ENCODE peak calls at places on chromosomes 3 and 15, in nine cellular contexts. One of them, this sample, is unnamed.

GRCh38 chr3:125212509-125213372 is at the start of gene SLC12A8:
- DNase-seq in Calu3: peak
- DNase-seq in breast epithelium: no peak
- DNase-seq in stomach: peak
- DNase-seq in neural progenitor cell: peak
- DNase-seq in WTC11: peak
- DNase-seq in esophagus squamous epithelium: no peak
- DNase-seq in brain microvascular endothelial cell: no peak
- DNase-seq in astrocyte of the spinal cord: no peak
- DNase-seq in this sample: peak

GRCh38 chr3:17233398-17233800 is 348.6 kb downstream of the PLCL2 start:
- DNase-seq in astrocyte of the spinal cord: peak
- DNase-seq in esophagus squamous epithelium: no peak
- DNase-seq in neural progenitor cell: peak
- DNase-seq in brain microvascular endothelial cell: peak
- DNase-seq in Calu3: peak
- DNase-seq in WTC11: no peak
- DNase-seq in stomach: no peak
- DNase-seq in breast epithelium: no peak
- DNase-seq in this sample: peak

GRCh38 chr3:139994891-139995290 is 59.9 kb downstream of the CLSTN2 start:
- DNase-seq in neural progenitor cell: no peak
- DNase-seq in WTC11: no peak
- DNase-seq in esophagus squamous epithelium: no peak
- DNase-seq in breast epithelium: no peak
- DNase-seq in stomach: no peak
- DNase-seq in brain microvascular endothelial cell: no peak
- DNase-seq in Calu3: no peak
- DNase-seq in astrocyte of the spinal cord: no peak
- DNase-seq in this sample: no peak

GRCh38 chr3:43435706-43436105 is 149.4 kb downstream of the SNRK start:
- DNase-seq in brain microvascular endothelial cell: no peak
- DNase-seq in neural progenitor cell: no peak
- DNase-seq in breast epithelium: no peak
- DNase-seq in Calu3: no peak
- DNase-seq in esophagus squamous epithelium: no peak
- DNase-seq in WTC11: no peak
- DNase-seq in stomach: no peak
- DNase-seq in astrocyte of the spinal cord: no peak
- DNase-seq in this sample: no peak

GRCh38 chr3:106420628-106421027 is 551.8 kb upstream of the CBLB start:
- DNase-seq in neural progenitor cell: no peak
- DNase-seq in brain microvascular endothelial cell: no peak
- DNase-seq in WTC11: no peak
- DNase-seq in astrocyte of the spinal cord: no peak
- DNase-seq in breast epithelium: no peak
- DNase-seq in stomach: no peak
- DNase-seq in esophagus squamous epithelium: no peak
- DNase-seq in Calu3: no peak
- DNase-seq in this sample: no peak

GRCh38 chr3:51622402-51622801 is 48.6 kb upstream of the TEX264 start:
- DNase-seq in breast epithelium: no peak
- DNase-seq in brain microvascular endothelial cell: no peak
- DNase-seq in neural progenitor cell: no peak
- DNase-seq in astrocyte of the spinal cord: no peak
- DNase-seq in esophagus squamous epithelium: no peak
- DNase-seq in Calu3: no peak
- DNase-seq in stomach: no peak
- DNase-seq in WTC11: no peak
- DNase-seq in this sample: no peak

GRCh38 chr15:42385206-42385979 is 26.1 kb downstream of the CAPN3 start:
- DNase-seq in brain microvascular endothelial cell: peak
- DNase-seq in neural progenitor cell: peak
- DNase-seq in breast epithelium: no peak
- DNase-seq in astrocyte of the spinal cord: peak
- DNase-seq in WTC11: peak
- DNase-seq in stomach: peak
- DNase-seq in Calu3: peak
- DNase-seq in esophagus squamous epithelium: no peak
- DNase-seq in this sample: peak

GRCh38 chr15:99682455-99682854 is 50.8 kb downstream of the LYSMD4 start:
- DNase-seq in stomach: no peak
- DNase-seq in esophagus squamous epithelium: no peak
- DNase-seq in brain microvascular endothelial cell: peak
- DNase-seq in neural progenitor cell: no peak
- DNase-seq in astrocyte of the spinal cord: peak
- DNase-seq in WTC11: no peak
- DNase-seq in Calu3: no peak
- DNase-seq in breast epithelium: no peak
- DNase-seq in this sample: no peak

GRCh38 chr3:3551976-3552375 is 247.3 kb upstream of the LRRN1 start:
- DNase-seq in astrocyte of the spinal cord: peak
- DNase-seq in neural progenitor cell: no peak
- DNase-seq in Calu3: no peak
- DNase-seq in brain microvascular endothelial cell: no peak
- DNase-seq in esophagus squamous epithelium: no peak
- DNase-seq in WTC11: no peak
- DNase-seq in stomach: no peak
- DNase-seq in breast epithelium: no peak
- DNase-seq in this sample: no peak

GRCh38 chr3:141047168-141047567 is 4.0 kb upstream of the SPSB4 start:
- DNase-seq in neural progenitor cell: no peak
- DNase-seq in brain microvascular endothelial cell: no peak
- DNase-seq in Calu3: no peak
- DNase-seq in WTC11: no peak
- DNase-seq in breast epithelium: no peak
- DNase-seq in esophagus squamous epithelium: no peak
- DNase-seq in astrocyte of the spinal cord: no peak
- DNase-seq in stomach: no peak
- DNase-seq in this sample: no peak

GRCh38 chr15:29514931-29515330 is 245.3 kb upstream of the NSMCE3 start:
- DNase-seq in esophagus squamous epithelium: no peak
- DNase-seq in brain microvascular endothelial cell: no peak
- DNase-seq in Calu3: no peak
- DNase-seq in astrocyte of the spinal cord: no peak
- DNase-seq in breast epithelium: no peak
- DNase-seq in WTC11: no peak
- DNase-seq in neural progenitor cell: no peak
- DNase-seq in stomach: no peak
- DNase-seq in this sample: no peak

GRCh38 chr15:22262613-22263020 is 182.3 kb downstream of the OR4M2 start:
- DNase-seq in neural progenitor cell: no peak
- DNase-seq in breast epithelium: no peak
- DNase-seq in WTC11: no peak
- DNase-seq in astrocyte of the spinal cord: no peak
- DNase-seq in brain microvascular endothelial cell: no peak
- DNase-seq in stomach: no peak
- DNase-seq in esophagus squamous epithelium: no peak
- DNase-seq in Calu3: no peak
- DNase-seq in this sample: no peak

GRCh38 chr15:74958320-74958907 is 1.8 kb upstream of the RPP25 start:
- DNase-seq in brain microvascular endothelial cell: no peak
- DNase-seq in neural progenitor cell: peak
- DNase-seq in astrocyte of the spinal cord: no peak
- DNase-seq in stomach: peak
- DNase-seq in esophagus squamous epithelium: no peak
- DNase-seq in Calu3: peak
- DNase-seq in WTC11: peak
- DNase-seq in breast epithelium: peak
- DNase-seq in this sample: no peak

GRCh38 chr3:102529452-102529851 is 94.6 kb downstream of the ZPLD1 start:
- DNase-seq in Calu3: peak
- DNase-seq in stomach: no peak
- DNase-seq in breast epithelium: no peak
- DNase-seq in astrocyte of the spinal cord: peak
- DNase-seq in WTC11: peak
- DNase-seq in neural progenitor cell: peak
- DNase-seq in esophagus squamous epithelium: no peak
- DNase-seq in brain microvascular endothelial cell: no peak
- DNase-seq in this sample: no peak
- TF ChIP-seq CTCF in Calu3: peak
- TF ChIP-seq CTCF in stomach: peak
- TF ChIP-seq CTCF in breast epithelium: peak
- TF ChIP-seq CTCF in astrocyte of the spinal cord: peak
- TF ChIP-seq CTCF in WTC11: no peak
- TF ChIP-seq CTCF in neural progenitor cell: peak
- TF ChIP-seq CTCF in esophagus squamous epithelium: no peak
- TF ChIP-seq CTCF in brain microvascular endothelial cell: peak
- TF ChIP-seq CTCF in this sample: no peak

DNA sequence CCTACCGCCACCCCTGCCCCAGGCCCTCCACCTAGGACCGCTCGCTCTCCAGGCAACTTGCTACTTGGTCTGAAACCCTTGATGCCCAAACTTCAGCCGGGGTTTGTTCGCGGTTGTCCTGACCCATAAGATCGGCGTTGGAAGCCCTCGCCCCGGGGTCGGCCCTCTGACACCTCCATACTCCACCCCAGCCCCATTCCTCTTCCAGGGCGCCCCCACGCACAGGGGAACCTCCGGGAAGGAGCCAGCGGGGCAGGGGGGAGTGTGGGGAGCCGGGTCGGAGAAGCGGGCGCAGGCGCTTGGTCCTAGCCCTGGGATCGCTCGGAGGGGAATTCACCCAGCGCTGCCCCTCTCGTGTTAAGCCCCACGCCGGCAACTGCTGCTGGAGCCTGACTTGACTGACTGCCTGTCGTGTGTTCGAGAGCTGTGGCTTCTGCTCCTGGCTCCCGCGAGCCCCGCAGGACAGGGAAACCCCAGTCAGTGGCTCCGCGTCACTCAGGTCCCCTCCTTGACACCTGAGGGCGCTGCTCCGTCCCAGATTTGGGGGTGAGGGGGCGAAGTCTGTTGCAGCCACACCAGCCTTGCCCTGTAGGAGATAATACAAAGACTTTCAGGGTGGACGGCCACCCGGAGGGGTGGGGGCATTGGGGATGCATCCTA is 675 bp downstream of the RYR3 start:
- DNase-seq in brain microvascular endothelial cell: no peak
- DNase-seq in neural progenitor cell: peak
- DNase-seq in stomach: no peak
- DNase-seq in Calu3: no peak
- DNase-seq in breast epithelium: no peak
- DNase-seq in astrocyte of the spinal cord: no peak
- DNase-seq in esophagus squamous epithelium: no peak
- DNase-seq in WTC11: peak
- DNase-seq in this sample: no peak
- TF ChIP-seq CTCF in brain microvascular endothelial cell: no peak
- TF ChIP-seq CTCF in neural progenitor cell: peak
- TF ChIP-seq CTCF in stomach: no peak
- TF ChIP-seq CTCF in Calu3: no peak
- TF ChIP-seq CTCF in breast epithelium: no peak
- TF ChIP-seq CTCF in astrocyte of the spinal cord: no peak
- TF ChIP-seq CTCF in esophagus squamous epithelium: no peak
- TF ChIP-seq CTCF in WTC11: no peak
- TF ChIP-seq CTCF in this sample: no peak

GRCh38 chr15:83364541-83364940 is 80.1 kb upstream of the BNC1 start:
- DNase-seq in Calu3: no peak
- DNase-seq in astrocyte of the spinal cord: no peak
- DNase-seq in neural progenitor cell: no peak
- DNase-seq in WTC11: no peak
- DNase-seq in stomach: no peak
- DNase-seq in breast epithelium: no peak
- DNase-seq in brain microvascular endothelial cell: no peak
- DNase-seq in esophagus squamous epithelium: no peak
- DNase-seq in this sample: no peak

GRCh38 chr15:83362706-83363105 is 78.2 kb upstream of the BNC1 start:
- DNase-seq in breast epithelium: no peak
- DNase-seq in brain microvascular endothelial cell: no peak
- DNase-seq in esophagus squamous epithelium: no peak
- DNase-seq in WTC11: no peak
- DNase-seq in stomach: no peak
- DNase-seq in neural progenitor cell: no peak
- DNase-seq in Calu3: no peak
- DNase-seq in astrocyte of the spinal cord: no peak
- DNase-seq in this sample: no peak

DNA sequence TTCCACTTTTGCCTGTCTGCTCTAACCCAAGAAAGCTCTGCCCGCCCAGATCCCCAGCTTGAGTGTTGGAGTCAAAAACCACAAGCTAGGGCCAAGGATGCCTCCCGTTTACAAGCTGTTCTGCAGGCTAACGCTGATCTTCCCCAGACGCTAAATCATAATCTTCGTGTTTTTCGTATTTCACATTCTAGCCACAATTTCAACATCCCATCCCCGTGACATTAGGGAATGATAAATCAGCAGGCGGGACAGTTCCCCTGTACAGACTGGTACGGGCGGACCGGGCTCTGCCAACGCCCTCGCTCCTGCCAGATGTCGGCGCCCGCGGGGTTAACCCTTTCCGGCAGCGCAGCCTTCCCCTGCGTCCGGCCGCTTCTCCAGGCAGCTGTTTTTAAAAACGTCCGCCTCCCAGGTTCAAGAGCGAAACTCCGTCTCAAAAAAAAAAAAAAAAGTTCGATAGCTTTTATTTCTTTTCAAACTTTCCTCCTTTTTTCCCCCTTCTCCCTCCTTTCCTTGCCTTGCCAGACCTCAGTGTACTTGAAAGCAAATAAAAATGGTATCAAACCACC is 81.0 kb upstream of the BNC1 start:
- DNase-seq in breast epithelium: no peak
- DNase-seq in esophagus squamous epithelium: no peak
- DNase-seq in Calu3: no peak
- DNase-seq in neural progenitor cell: peak
- DNase-seq in brain microvascular endothelial cell: peak
- DNase-seq in astrocyte of the spinal cord: peak
- DNase-seq in stomach: no peak
- DNase-seq in WTC11: peak
- DNase-seq in this sample: no peak
- TF ChIP-seq CTCF in breast epithelium: no peak
- TF ChIP-seq CTCF in esophagus squamous epithelium: no peak
- TF ChIP-seq CTCF in Calu3: no peak
- TF ChIP-seq CTCF in neural progenitor cell: no peak
- TF ChIP-seq CTCF in brain microvascular endothelial cell: peak
- TF ChIP-seq CTCF in astrocyte of the spinal cord: no peak
- TF ChIP-seq CTCF in stomach: no peak
- TF ChIP-seq CTCF in WTC11: no peak
- TF ChIP-seq CTCF in this sample: no peak

DNA sequence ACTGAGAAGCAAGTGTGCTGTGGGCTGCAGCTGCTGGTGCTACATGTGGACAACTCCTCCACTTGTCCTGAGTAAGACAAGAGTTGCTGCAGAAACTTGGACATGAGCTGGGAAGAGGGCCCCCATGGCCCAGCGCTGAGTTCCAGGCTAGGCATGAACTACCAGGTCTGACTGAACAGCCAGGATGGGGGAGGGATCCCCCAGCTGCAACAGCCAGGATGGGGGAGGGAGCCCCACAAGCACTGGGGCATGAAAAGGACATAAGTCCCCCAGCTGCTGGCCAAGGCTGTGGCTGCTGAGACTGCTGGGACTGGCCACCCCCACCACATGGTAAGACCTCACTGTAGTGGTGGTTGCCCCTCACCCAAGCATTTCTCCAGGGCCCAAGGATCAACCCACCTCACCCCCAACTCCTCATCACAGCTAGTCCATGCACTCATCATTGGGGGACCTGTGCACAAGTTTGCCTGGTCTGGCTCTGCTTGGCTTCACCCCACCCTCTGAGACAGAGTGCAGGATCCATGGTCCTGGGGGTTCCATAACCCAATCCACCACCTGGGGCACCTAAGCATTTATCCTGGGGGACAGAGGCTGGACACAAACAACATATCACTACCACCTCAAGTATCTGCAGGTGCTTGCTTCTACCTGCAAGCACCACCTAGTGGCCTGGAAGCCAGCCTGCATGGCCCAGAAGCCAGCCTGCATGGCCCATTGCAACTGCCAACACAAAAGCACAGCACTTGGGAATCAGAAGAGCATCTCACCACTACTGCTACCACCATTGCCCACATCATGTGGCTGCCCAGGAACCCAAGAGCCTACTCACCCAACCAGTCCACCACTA is 84.5 kb upstream of the STT3B start:
- DNase-seq in WTC11: peak
- DNase-seq in esophagus squamous epithelium: no peak
- DNase-seq in brain microvascular endothelial cell: no peak
- DNase-seq in astrocyte of the spinal cord: peak
- DNase-seq in Calu3: peak
- DNase-seq in stomach: peak
- DNase-seq in neural progenitor cell: peak
- DNase-seq in breast epithelium: no peak
- DNase-seq in this sample: no peak
- TF ChIP-seq CTCF in WTC11: peak
- TF ChIP-seq CTCF in esophagus squamous epithelium: peak
- TF ChIP-seq CTCF in brain microvascular endothelial cell: peak
- TF ChIP-seq CTCF in astrocyte of the spinal cord: peak
- TF ChIP-seq CTCF in Calu3: peak
- TF ChIP-seq CTCF in stomach: peak
- TF ChIP-seq CTCF in neural progenitor cell: peak
- TF ChIP-seq CTCF in breast epithelium: no peak
- TF ChIP-seq CTCF in this sample: peak